ENCODE peak calls at places on chromosomes 13 and 19, in five cellular contexts. M is K562, Z is WTC11, E is HepG2, Y is A549. X is an unnamed sample.

GRCh38 chr19:7533281-7533819 is 2.2 kb upstream of the PNPLA6 start:
- DNase-seq in M (no peak), Z (peak), E (no peak), Y (no peak), X (no peak)

GRCh38 chr13:43354147-43354945 is 331.0 kb downstream of the DNAJC15 start:
- DNase-seq in M (no peak), Z (no peak), E (no peak), Y (no peak), X (no peak)

GRCh38 chr13:102968572-102969228 is 97.5 kb downstream of the SLC10A2 start:
- DNase-seq in M (no peak), Z (no peak), E (peak), Y (no peak), X (no peak)

GRCh38 chr13:21326155-21327030 is 132.7 kb downstream of the ZDHHC20 start:
- DNase-seq in M (no peak), Z (peak), E (no peak), Y (no peak), X (no peak)

GRCh38 chr19:22945560-22945959 is 57.4 kb downstream of the ZNF728 start:
- DNase-seq in M (peak), Z (no peak), E (no peak), Y (no peak), X (no peak)

GRCh38 chr13:95474992-95475391 is 77.5 kb upstream of the CLDN10 start:
- DNase-seq in M (no peak), Z (no peak), E (no peak), Y (no peak), X (no peak)

GRCh38 chr13:43905435-43906031 is 25.8 kb downstream of the LACC1 start:
- DNase-seq in M (peak), Z (no peak), E (peak), Y (no peak), X (no peak)

GRCh38 chr13:70959376-70959775 is 851.1 kb upstream of the KLHL1 start:
- DNase-seq in M (no peak), Z (no peak), E (no peak), Y (no peak), X (no peak)

GRCh38 chr19:47369923-47370625 is 21.0 kb downstream of the DHX34 start:
- DNase-seq in M (no peak), Z (no peak), E (no peak), Y (no peak), X (no peak)

GRCh38 chr13:79995334-79995733 is 345.6 kb downstream of the SPRY2 start:
- DNase-seq in M (no peak), Z (no peak), E (no peak), Y (no peak), X (no peak)

GRCh38 chr13:43880451-43880850 is 747 bp downstream of the LACC1 start:
- DNase-seq in M (no peak), Z (no peak), E (no peak), Y (no peak), X (no peak)

GRCh38 chr19:54429176-54429495 is 13.9 kb downstream of the TTYH1 start:
- DNase-seq in M (no peak), Z (no peak), E (no peak), Y (no peak), X (no peak)

GRCh38 chr19:54390942-54391577 is 24.2 kb upstream of the TTYH1 start:
- DNase-seq in M (peak), Z (peak), E (peak), Y (no peak), X (no peak)

GRCh38 chr19:23946569-23946968 is 31.9 kb downstream of the ZNF726 start:
- DNase-seq in M (no peak), Z (no peak), E (no peak), Y (no peak), X (no peak)

GRCh38 chr13:105139380-105140285 is 1395.8 kb downstream of the EFNB2 start:
- DNase-seq in M (no peak), Z (peak), E (peak), Y (peak), X (peak)

GRCh38 chr19:4322942-4323665 is 15.5 kb downstream of the STAP2 start:
- DNase-seq in M (no peak), Z (no peak), E (no peak), Y (no peak), X (no peak)

GRCh38 chr13:60009300-60010248 is 154.2 kb downstream of the DIAPH3 start:
- DNase-seq in M (peak), Z (no peak), E (no peak), Y (no peak), X (no peak)

GRCh38 chr19:53982611-53983010 is 8.8 kb upstream of the CACNG6 start:
- DNase-seq in M (no peak), Z (peak), E (no peak), Y (peak), X (no peak)

GRCh38 chr13:48165063-48165462 is 67.9 kb upstream of the ITM2B start:
- DNase-seq in M (no peak), Z (no peak), E (no peak), Y (no peak), X (no peak)

GRCh38 chr13:26327905-26328304 is 74.0 kb downstream of the CDK8 start:
- DNase-seq in M (no peak), Z (no peak), E (no peak), Y (no peak), X (no peak)

GRCh38 chr13:45119469-45119989 is 781 bp upstream of the GTF2F2 start:
- DNase-seq in M (peak), Z (no peak), E (no peak), Y (no peak), X (peak)

GRCh38 chr13:45108716-45109706 is 11.3 kb upstream of the GTF2F2 start:
- DNase-seq in M (peak), Z (peak), E (no peak), Y (no peak), X (peak)

GRCh38 chr13:45113809-45114208 is 6.5 kb upstream of the GTF2F2 start:
- DNase-seq in M (no peak), Z (no peak), E (no peak), Y (no peak), X (no peak)
- TF ChIP-seq ESRRA in M (no peak), Z (no peak), E (no peak), Y (no peak), X (no peak)

GRCh38 chr13:112619730-112620639 is 32.0 kb upstream of the TUBGCP3 start:
- DNase-seq in M (peak), Z (peak), E (no peak), Y (no peak), X (no peak)
- TF ChIP-seq ESRRA in M (no peak), Z (no peak), E (no peak), Y (no peak), X (no peak)

GRCh38 chr13:113722921-113723320 is 36.1 kb upstream of the TMEM255B start:
- DNase-seq in M (no peak), Z (no peak), E (no peak), Y (no peak), X (no peak)
- TF ChIP-seq ESRRA in M (no peak), Z (no peak), E (no peak), Y (no peak), X (no peak)

GRCh38 chr19:3123088-3123721 is 12.6 kb upstream of the GNA15 start:
- DNase-seq in M (no peak), Z (no peak), E (no peak), Y (no peak), X (no peak)
- TF ChIP-seq ESRRA in M (no peak), Z (no peak), E (no peak), Y (no peak), X (no peak)

DNA sequence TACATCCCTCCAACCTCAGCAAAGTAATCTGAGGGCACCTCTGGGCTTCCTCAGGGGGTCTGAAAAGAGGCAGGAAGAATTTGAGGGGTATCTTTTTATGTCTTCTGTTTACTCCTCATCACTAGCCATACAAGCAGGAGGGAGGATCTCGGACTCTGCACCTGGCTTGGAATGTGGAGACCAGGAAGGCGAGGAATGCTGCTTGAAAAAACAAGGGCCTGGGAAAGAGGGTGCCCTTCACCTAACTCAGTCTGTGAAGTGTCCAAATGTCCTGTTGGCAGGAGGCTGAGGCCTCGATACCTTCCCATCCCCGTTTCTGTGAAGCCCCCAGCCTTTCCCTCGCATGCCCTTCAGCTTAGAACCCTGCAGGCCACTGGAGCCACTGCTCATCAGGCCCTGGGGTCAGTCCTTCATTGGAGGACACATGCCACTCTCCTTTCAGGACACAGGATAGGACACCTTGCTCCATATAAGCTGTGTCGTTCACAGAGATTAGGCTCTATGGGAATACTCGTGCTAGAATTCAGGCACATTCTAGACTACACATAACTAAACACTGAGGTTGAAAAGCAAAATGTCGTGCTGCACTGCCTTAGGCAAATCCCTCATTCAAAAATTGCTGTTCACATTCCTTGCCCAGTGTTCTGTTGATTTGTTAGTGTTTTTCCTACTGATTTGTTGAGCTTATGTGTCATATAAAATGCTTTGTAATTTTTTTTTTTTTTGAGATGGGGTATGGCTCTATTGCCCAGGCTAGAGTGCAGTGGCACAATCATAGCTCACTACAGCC is 49.7 kb downstream of the ESD start:
- DNase-seq in M (no peak), Z (no peak), E (peak), Y (no peak), X (no peak)
- TF ChIP-seq ESRRA in M (no peak), Z (no peak), E (no peak), Y (no peak), X (no peak)

GRCh38 chr13:94192576-94192975 is 286.9 kb downstream of the DCT start:
- DNase-seq in M (peak), Z (peak), E (peak), Y (no peak), X (no peak)

GRCh38 chr13:94196426-94196825 is 283.1 kb downstream of the DCT start:
- DNase-seq in M (no peak), Z (no peak), E (no peak), Y (no peak), X (no peak)

GRCh38 chr13:94198666-94199065 is 280.8 kb downstream of the DCT start:
- DNase-seq in M (no peak), Z (no peak), E (no peak), Y (no peak), X (no peak)

GRCh38 chr13:94199135-94199534 is 280.3 kb downstream of the DCT start:
- DNase-seq in M (no peak), Z (no peak), E (no peak), Y (no peak), X (no peak)

DNA sequence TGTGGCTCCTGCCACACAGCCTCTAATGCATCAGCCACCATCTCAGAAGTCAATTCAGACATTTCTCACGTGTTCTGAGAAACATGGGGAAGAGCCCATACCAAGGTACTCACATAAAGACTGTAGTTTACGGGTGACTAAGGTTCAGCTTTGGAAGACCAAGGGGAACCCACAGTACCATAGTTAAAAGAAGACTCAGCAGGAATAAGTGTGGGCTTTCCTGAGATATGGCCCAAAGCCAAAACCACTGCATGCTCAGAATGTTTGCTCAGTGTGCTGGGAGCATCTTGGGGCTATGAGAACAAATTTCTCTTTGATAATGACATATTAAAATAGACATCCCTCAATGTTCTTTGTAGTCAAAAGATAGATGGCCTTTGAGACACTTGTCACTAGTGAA is 283.8 kb downstream of the DCT start:
- DNase-seq in M (no peak), Z (no peak), E (no peak), Y (no peak), X (no peak)
- TF ChIP-seq ESRRA in M (no peak), Z (no peak), E (no peak), Y (no peak), X (no peak)

GRCh38 chr13:42348576-42348975 is 76.6 kb downstream of the AKAP11 start:
- DNase-seq in M (no peak), Z (no peak), E (no peak), Y (no peak), X (no peak)

GRCh38 chr13:42350141-42350540 is 78.2 kb downstream of the AKAP11 start:
- DNase-seq in M (no peak), Z (no peak), E (no peak), Y (no peak), X (no peak)

DNA sequence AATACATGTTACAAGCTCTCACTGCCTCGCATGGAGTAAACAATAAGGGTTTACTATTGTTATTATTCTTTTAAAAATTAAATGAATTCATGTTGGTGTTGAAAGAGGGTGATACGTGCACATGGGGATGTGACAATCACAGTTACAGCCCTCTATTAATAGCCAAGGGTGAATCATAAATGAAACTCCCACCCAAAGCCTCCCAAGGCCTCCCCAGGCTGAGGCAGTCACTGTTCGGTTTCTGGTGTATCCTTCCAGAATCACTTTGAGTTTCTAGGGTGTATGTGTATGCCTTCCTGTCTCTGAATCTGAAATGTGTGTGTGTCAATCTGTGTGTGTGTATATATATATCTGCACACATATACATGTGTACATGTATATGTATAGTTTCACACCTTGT is 73.4 kb downstream of the AKAP11 start:
- DNase-seq in M (no peak), Z (no peak), E (no peak), Y (no peak), X (no peak)
- TF ChIP-seq ESRRA in M (no peak), Z (no peak), E (no peak), Y (no peak), X (no peak)

GRCh38 chr13:52832268-52832667 is 16.2 kb downstream of the PCDH8 start:
- DNase-seq in M (no peak), Z (no peak), E (no peak), Y (no peak), X (no peak)
- TF ChIP-seq ESRRA in M (no peak), Z (no peak), E (no peak), Y (no peak), X (no peak)

GRCh38 chr13:33789757-33790156 is 28.2 kb upstream of the RFC3 start:
- DNase-seq in M (no peak), Z (no peak), E (no peak), Y (no peak), X (no peak)

GRCh38 chr13:33785384-33785783 is 32.6 kb upstream of the RFC3 start:
- DNase-seq in M (peak), Z (no peak), E (no peak), Y (no peak), X (no peak)

GRCh38 chr13:33784738-33785137 is 33.2 kb upstream of the RFC3 start:
- DNase-seq in M (no peak), Z (no peak), E (no peak), Y (no peak), X (no peak)

GRCh38 chr13:33789067-33789606 is 28.8 kb upstream of the RFC3 start:
- DNase-seq in M (no peak), Z (no peak), E (no peak), Y (no peak), X (no peak)

GRCh38 chr13:33787051-33787591 is 30.8 kb upstream of the RFC3 start:
- DNase-seq in M (no peak), Z (no peak), E (no peak), Y (no peak), X (peak)
- TF ChIP-seq ESRRA in M (no peak), Z (no peak), E (no peak), Y (no peak), X (no peak)